ENCODE peak calls at places on chromosomes 2 and 18, in four cellular contexts. W is NCI-H748 treated with DMSO at 0.1 percent for 48 hours; B is stimulated activated CD4-positive, alpha-beta T cell treated with anti-CD3 and anti-CD28 coated beads, Interleukin-12 subunit alpha, Interleukin-12 subunit beta, amount 100 ng/mL, for 4 hours; O is ELR. D is an unnamed sample.

GRCh38 chr18:7876354-7876753 is 309.2 kb downstream of the PTPRM start:
- DNase-seq in W (no peak), B (no peak), O (no peak), D (no peak)

GRCh38 chr2:74252862-74253261 is 54.4 kb downstream of the MTHFD2 start:
- DNase-seq in W (no peak), B (no peak), O (no peak), D (no peak)

GRCh38 chr2:173644146-173644545 is 289.5 kb downstream of the CDCA7 start:
- DNase-seq in W (no peak), B (no peak), O (peak), D (no peak)

GRCh38 chr18:23069481-23069880 is 65.8 kb upstream of the CABLES1 start:
- DNase-seq in W (no peak), B (no peak), O (no peak), D (no peak)

GRCh38 chr2:216596986-216597509 is 36.2 kb upstream of the IGFBP2 start:
- DNase-seq in W (no peak), B (no peak), O (peak), D (no peak)

GRCh38 chr18:36315736-36316135 is 18.2 kb downstream of the FHOD3 start:
- DNase-seq in W (no peak), B (no peak), O (peak), D (no peak)

GRCh38 chr18:5975111-5975622 is 79.8 kb upstream of the TMEM200C start:
- DNase-seq in W (no peak), B (no peak), O (peak), D (no peak)

GRCh38 chr2:120988051-120988707 is 252.5 kb downstream of the GLI2 start:
- DNase-seq in W (no peak), B (no peak), O (no peak), D (no peak)

GRCh38 chr2:170716851-170717598 is 1.9 kb downstream of the SP5 start:
- DNase-seq in W (peak), B (peak), O (peak), D (no peak)

GRCh38 chr2:168156661-168157060 is 90.7 kb downstream of the STK39 start:
- DNase-seq in W (no peak), B (no peak), O (peak), D (no peak)

GRCh38 chr2:74597456-74597855 is 42.9 kb downstream of the DOK1 start:
- DNase-seq in W (no peak), B (no peak), O (no peak), D (no peak)

GRCh38 chr18:60452424-60452823 is 79.8 kb upstream of the MC4R start:
- DNase-seq in W (no peak), B (no peak), O (peak), D (no peak)

GRCh38 chr18:25042641-25043051 is 309.3 kb downstream of the ZNF521 start:
- DNase-seq in W (no peak), B (no peak), O (no peak), D (no peak)

GRCh38 chr2:233466991-233467603 is 99.5 kb downstream of the USP40 start:
- DNase-seq in W (no peak), B (no peak), O (no peak), D (no peak)

GRCh38 chr2:199738723-199739412 is 112.1 kb downstream of the FTCDNL1 start:
- DNase-seq in W (no peak), B (no peak), O (peak), D (no peak)

GRCh38 chr2:163592954-163593622 is 142.7 kb downstream of the FIGN start:
- DNase-seq in W (no peak), B (no peak), O (no peak), D (no peak)

GRCh38 chr2:28750316-28751101 is 1.1 kb upstream of the PPP1CB start:
- DNase-seq in W (no peak), B (peak), O (peak), D (peak)

GRCh38 chr18:46158498-46158897 is 54.3 kb downstream of the HAUS1 start:
- DNase-seq in W (no peak), B (no peak), O (peak), D (no peak)

GRCh38 chr2:238190445-238190844 is 13.1 kb downstream of the ILKAP start:
- DNase-seq in W (no peak), B (no peak), O (no peak), D (no peak)

GRCh38 chr2:20641123-20641985 is 9.5 kb downstream of the HS1BP3 start:
- DNase-seq in W (no peak), B (no peak), O (peak), D (no peak)

GRCh38 chr18:37566479-37567060 is 972 bp upstream of the CELF4 start:
- DNase-seq in W (peak), B (no peak), O (no peak), D (no peak)

GRCh38 chr2:100884145-100884621 is 64.2 kb downstream of the NPAS2 start:
- DNase-seq in W (no peak), B (no peak), O (no peak), D (no peak)

GRCh38 chr18:40676676-40677075 is 1278.4 kb upstream of the PIK3C3 start:
- DNase-seq in W (no peak), B (no peak), O (peak), D (no peak)

GRCh38 chr2:230441188-230441897 is 25.3 kb downstream of the SP100 start:
- DNase-seq in W (no peak), B (no peak), O (no peak), D (no peak)

GRCh38 chr2:112646102-112646719 is 472 bp downstream of the SLC20A1 start:
- DNase-seq in W (peak), B (peak), O (peak), D (no peak)

GRCh38 chr18:24810561-24810960 is 350.1 kb downstream of the HRH4 start:
- DNase-seq in W (no peak), B (no peak), O (no peak), D (no peak)

GRCh38 chr18:76970749-76971148 is 148.4 kb downstream of the ZNF236 start:
- DNase-seq in W (no peak), B (no peak), O (no peak), D (no peak)

GRCh38 chr18:78972930-78973331 is 6.7 kb upstream of the SALL3 start:
- DNase-seq in W (no peak), B (no peak), O (no peak), D (no peak)

GRCh38 chr18:77316013-77316412 is 66.4 kb downstream of the GALR1 start:
- DNase-seq in W (no peak), B (no peak), O (no peak), D (no peak)

GRCh38 chr2:141641462-141641861 is 489.4 kb downstream of the LRP1B start:
- DNase-seq in W (no peak), B (no peak), O (peak), D (no peak)

GRCh38 chr2:63122921-63123320 is 72.3 kb downstream of the OTX1 start:
- DNase-seq in W (no peak), B (no peak), O (no peak), D (no peak)

GRCh38 chr2:132656213-132656612 is 13.8 kb downstream of the LYPD1 start:
- DNase-seq in W (no peak), B (no peak), O (no peak), D (no peak)

GRCh38 chr2:71778514-71779305 is 325.3 kb downstream of the DYSF start:
- DNase-seq in W (no peak), B (no peak), O (peak), D (no peak)

GRCh38 chr2:234992624-234993349 is 41.0 kb downstream of the SH3BP4 start:
- DNase-seq in W (no peak), B (no peak), O (no peak), D (no peak)

GRCh38 chr18:73509460-73509859 is 638.2 kb downstream of the FBXO15 start:
- DNase-seq in W (no peak), B (no peak), O (peak), D (no peak)

GRCh38 chr2:101706819-101707177 is 9.3 kb downstream of the MAP4K4 start:
- DNase-seq in W (no peak), B (no peak), O (no peak), D (no peak)

GRCh38 chr18:7272268-7273049 is 41.6 kb downstream of the LRRC30 start:
- DNase-seq in W (peak), B (no peak), O (peak), D (no peak)

GRCh38 chr2:37569986-37570688 is 101.3 kb downstream of the CDC42EP3 start:
- DNase-seq in W (no peak), B (no peak), O (peak), D (no peak)

D was measured in SW 1271.